ENCODE peak calls at places on chromosomes 6 and 20, in seven cellular contexts. One of them, this sample, is unnamed. For H3K27me3 and H3K4me1, the result is how much of the 10 kb centered on the place peaks cover.

GRCh38 chr6:18148304-18149025 is 6.4 kb downstream of the TPMT start:
- DNase-seq in transverse colon: peak
- DNase-seq in adrenal gland: no peak
- DNase-seq in ovary: no peak
- DNase-seq in stomach: no peak
- DNase-seq in spleen: no peak
- DNase-seq in body of pancreas: no peak
- DNase-seq in this sample: peak

GRCh38 chr6:40490508-40490907 is 96.7 kb downstream of the LRFN2 start:
- DNase-seq in body of pancreas: no peak
- DNase-seq in adrenal gland: no peak
- DNase-seq in stomach: no peak
- DNase-seq in ovary: no peak
- DNase-seq in spleen: no peak
- DNase-seq in transverse colon: no peak
- DNase-seq in this sample: no peak

GRCh38 chr20:16749573-16749972 is 1.4 kb downstream of the OTOR start:
- DNase-seq in transverse colon: no peak
- DNase-seq in body of pancreas: no peak
- DNase-seq in ovary: no peak
- DNase-seq in spleen: no peak
- DNase-seq in stomach: no peak
- DNase-seq in adrenal gland: no peak
- DNase-seq in this sample: no peak

GRCh38 chr6:111069722-111070406 is 17.4 kb upstream of the SLC16A10 start:
- DNase-seq in spleen: no peak
- DNase-seq in transverse colon: no peak
- DNase-seq in adrenal gland: no peak
- DNase-seq in ovary: no peak
- DNase-seq in body of pancreas: no peak
- DNase-seq in stomach: no peak
- DNase-seq in this sample: no peak

GRCh38 chr20:12728782-12729181 is 280.0 kb upstream of the SPTLC3 start:
- DNase-seq in stomach: no peak
- DNase-seq in body of pancreas: peak
- DNase-seq in ovary: no peak
- DNase-seq in adrenal gland: no peak
- DNase-seq in transverse colon: no peak
- DNase-seq in spleen: no peak
- DNase-seq in this sample: no peak

GRCh38 chr6:111844921-111845320 is 28.3 kb downstream of the FYN start:
- DNase-seq in ovary: no peak
- DNase-seq in stomach: no peak
- DNase-seq in adrenal gland: no peak
- DNase-seq in transverse colon: no peak
- DNase-seq in body of pancreas: no peak
- DNase-seq in spleen: peak
- DNase-seq in this sample: no peak

GRCh38 chr6:16929814-16930213 is 168.6 kb upstream of the ATXN1 start:
- DNase-seq in spleen: no peak
- DNase-seq in adrenal gland: no peak
- DNase-seq in stomach: no peak
- DNase-seq in ovary: no peak
- DNase-seq in body of pancreas: no peak
- DNase-seq in transverse colon: no peak
- DNase-seq in this sample: no peak

GRCh38 chr6:154766288-154766687 is 33.1 kb downstream of the SCAF8 start:
- DNase-seq in transverse colon: no peak
- DNase-seq in ovary: no peak
- DNase-seq in spleen: no peak
- DNase-seq in body of pancreas: no peak
- DNase-seq in stomach: no peak
- DNase-seq in adrenal gland: no peak
- DNase-seq in this sample: no peak

GRCh38 chr6:120005292-120005976 is 655.9 kb upstream of the MAN1A1 start:
- DNase-seq in body of pancreas: no peak
- DNase-seq in ovary: no peak
- DNase-seq in stomach: no peak
- DNase-seq in transverse colon: no peak
- DNase-seq in spleen: no peak
- DNase-seq in adrenal gland: no peak
- DNase-seq in this sample: no peak

GRCh38 chr6:154252676-154253075 is 103.9 kb downstream of the IPCEF1 start:
- DNase-seq in spleen: no peak
- DNase-seq in stomach: no peak
- DNase-seq in transverse colon: no peak
- DNase-seq in adrenal gland: no peak
- DNase-seq in body of pancreas: no peak
- DNase-seq in ovary: no peak
- DNase-seq in this sample: no peak

GRCh38 chr20:62860391-62860923 is 1.2 kb downstream of the TCFL5 start:
- DNase-seq in adrenal gland: no peak
- DNase-seq in ovary: peak
- DNase-seq in body of pancreas: peak
- DNase-seq in spleen: peak
- DNase-seq in stomach: no peak
- DNase-seq in transverse colon: no peak
- DNase-seq in this sample: no peak

DNA sequence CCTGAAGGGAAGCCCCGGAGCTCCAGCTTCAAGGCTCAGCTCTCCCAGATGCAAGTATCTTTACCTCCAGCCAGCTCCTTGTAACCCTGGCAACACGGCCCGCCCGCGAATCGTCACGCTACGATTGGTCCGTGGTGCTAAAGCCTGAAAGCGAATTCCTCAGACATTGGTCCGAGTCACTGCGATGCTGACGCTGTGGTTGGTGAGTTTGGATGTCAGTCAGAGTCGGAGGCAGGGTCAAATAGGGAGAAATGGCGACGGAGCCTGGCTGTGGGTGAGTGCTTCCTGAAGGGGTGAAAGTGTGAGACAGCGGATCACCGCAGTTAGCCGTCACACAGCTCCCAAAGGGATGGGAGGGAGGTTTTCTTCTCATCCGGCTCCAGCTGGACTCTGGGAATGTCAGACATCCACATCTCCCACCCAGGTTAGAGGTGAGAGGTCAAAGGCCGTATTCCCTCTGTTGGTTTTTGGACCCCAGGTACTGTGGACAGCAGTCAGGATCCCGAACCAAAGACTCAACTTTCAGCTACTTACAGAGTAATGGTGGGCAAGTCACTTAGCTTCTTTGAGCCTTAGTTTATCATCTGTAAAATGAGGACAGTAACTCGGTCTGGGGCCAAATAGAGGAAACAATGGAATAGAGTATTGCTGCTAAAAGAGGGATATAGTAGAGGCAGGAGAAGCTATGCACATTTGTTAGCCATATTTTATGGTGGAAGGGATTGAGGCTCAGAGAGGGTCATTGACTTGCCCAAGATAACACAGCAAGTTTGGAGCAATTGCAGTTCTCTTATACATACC is at the start of gene ZSWIM1:
- DNase-seq in stomach: peak
- DNase-seq in body of pancreas: peak
- DNase-seq in spleen: peak
- DNase-seq in ovary: peak
- DNase-seq in adrenal gland: peak
- DNase-seq in transverse colon: peak
- DNase-seq in this sample: peak
- TF ChIP-seq POLR2A in stomach: no peak
- TF ChIP-seq POLR2A in body of pancreas: no peak
- TF ChIP-seq POLR2A in spleen: no peak
- TF ChIP-seq POLR2A in ovary: peak
- TF ChIP-seq POLR2A in adrenal gland: no peak
- TF ChIP-seq POLR2A in transverse colon: peak
- TF ChIP-seq POLR2A in this sample: peak

DNA sequence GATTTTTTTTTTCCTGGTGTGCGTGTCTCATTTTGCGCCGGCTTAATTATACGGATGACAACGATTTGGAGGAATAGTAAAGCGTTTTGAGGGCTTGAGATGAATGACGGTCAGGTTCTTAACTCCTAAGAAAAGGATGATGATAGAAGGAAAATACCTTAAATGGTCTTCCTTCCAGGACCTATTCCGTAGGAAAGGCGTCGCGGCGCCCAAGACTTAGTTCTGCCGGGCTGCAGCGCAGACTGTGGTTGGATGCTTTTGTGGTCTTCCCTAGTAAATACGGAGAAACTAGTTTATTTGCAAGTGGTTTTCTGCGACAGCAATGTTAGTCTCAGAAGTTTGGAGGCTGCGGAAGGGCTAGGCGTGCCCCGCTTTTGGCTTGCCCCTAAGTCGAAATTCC is 8.4 kb downstream of the GNAS-AS1 start:
- DNase-seq in transverse colon: no peak
- DNase-seq in adrenal gland: no peak
- DNase-seq in ovary: no peak
- DNase-seq in body of pancreas: no peak
- DNase-seq in spleen: no peak
- DNase-seq in stomach: no peak
- DNase-seq in this sample: no peak
- H3K27me3 ChIP-seq in transverse colon: half or more
- H3K27me3 ChIP-seq in adrenal gland: under half
- H3K27me3 ChIP-seq in ovary: under half
- H3K27me3 ChIP-seq in body of pancreas: under half
- H3K27me3 ChIP-seq in spleen: half or more
- H3K27me3 ChIP-seq in stomach: half or more
- H3K27me3 ChIP-seq in this sample: under half

DNA sequence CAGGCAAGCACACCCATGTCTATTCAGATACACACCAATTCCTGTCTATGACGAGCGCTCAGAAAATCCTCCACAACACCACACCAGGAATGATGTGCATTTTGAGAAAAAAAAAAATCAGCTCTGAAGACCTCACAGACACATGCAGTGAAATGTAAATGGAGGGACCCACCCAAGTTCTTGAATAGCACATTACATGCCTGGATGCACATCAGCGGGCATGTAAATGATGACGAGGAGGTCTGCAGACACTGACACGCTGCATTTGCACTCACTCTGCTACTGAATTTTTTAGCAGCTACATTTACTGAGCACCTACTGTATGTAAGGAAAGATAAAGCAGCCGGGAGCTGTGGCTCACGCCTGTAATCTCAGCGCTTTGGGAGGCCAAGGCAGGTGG is 14.7 kb downstream of the NRSN2 start:
- DNase-seq in stomach: no peak
- DNase-seq in adrenal gland: no peak
- DNase-seq in ovary: no peak
- DNase-seq in spleen: no peak
- DNase-seq in body of pancreas: no peak
- DNase-seq in transverse colon: no peak
- DNase-seq in this sample: no peak
- H3K4me1 ChIP-seq in stomach: under half
- H3K4me1 ChIP-seq in adrenal gland: under half
- H3K4me1 ChIP-seq in ovary: under half
- H3K4me1 ChIP-seq in spleen: under half
- H3K4me1 ChIP-seq in body of pancreas: under half
- H3K4me1 ChIP-seq in transverse colon: under half
- H3K4me1 ChIP-seq in this sample: under half

DNA sequence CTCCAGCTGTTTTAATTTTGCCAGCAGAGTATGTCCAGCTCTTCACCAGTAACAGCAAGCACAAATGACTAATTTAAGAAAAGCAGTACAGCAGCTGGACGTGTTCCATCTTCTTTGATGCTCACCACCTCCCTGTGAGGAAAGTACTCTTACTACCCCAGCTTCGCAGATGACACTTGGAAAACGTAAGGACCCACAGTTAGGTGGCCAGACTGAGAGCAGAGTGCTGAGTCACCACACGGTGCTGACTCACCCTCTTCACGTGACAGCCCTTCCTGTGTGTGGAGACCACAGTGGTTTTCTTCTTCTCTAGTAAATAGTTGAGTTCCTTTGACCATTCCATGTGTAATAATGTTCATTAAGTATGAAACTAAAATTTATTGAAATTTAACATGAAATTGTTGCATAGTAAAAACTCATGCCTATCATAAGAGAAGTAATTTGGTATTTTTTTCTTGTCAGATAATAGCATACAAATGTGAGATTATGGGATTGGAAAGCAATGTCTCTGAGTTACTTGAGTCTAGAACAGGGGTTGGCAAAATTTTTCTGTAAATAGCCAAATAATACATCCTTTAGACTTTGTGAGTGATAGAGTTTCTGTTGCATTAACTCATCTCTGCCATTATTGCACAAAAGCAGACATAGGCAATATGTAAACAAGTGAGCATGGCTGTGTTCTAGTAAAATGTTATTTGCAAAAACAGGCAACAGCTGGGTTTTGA is 76.6 kb downstream of the SLX4IP start:
- DNase-seq in body of pancreas: peak
- DNase-seq in spleen: peak
- DNase-seq in stomach: peak
- DNase-seq in ovary: peak
- DNase-seq in transverse colon: peak
- DNase-seq in adrenal gland: peak
- DNase-seq in this sample: peak
- TF ChIP-seq POLR2A in body of pancreas: no peak
- TF ChIP-seq POLR2A in spleen: no peak
- TF ChIP-seq POLR2A in stomach: no peak
- TF ChIP-seq POLR2A in ovary: no peak
- TF ChIP-seq POLR2A in transverse colon: no peak
- TF ChIP-seq POLR2A in adrenal gland: no peak
- TF ChIP-seq POLR2A in this sample: no peak

GRCh38 chr6:159981591-159982245 is 12.8 kb downstream of the IGF2R start:
- DNase-seq in transverse colon: peak
- DNase-seq in adrenal gland: peak
- DNase-seq in ovary: no peak
- DNase-seq in spleen: peak
- DNase-seq in stomach: peak
- DNase-seq in body of pancreas: peak
- DNase-seq in this sample: peak
- H3K27me3 ChIP-seq in transverse colon: under half
- H3K27me3 ChIP-seq in adrenal gland: under half
- H3K27me3 ChIP-seq in ovary: under half
- H3K27me3 ChIP-seq in spleen: under half
- H3K27me3 ChIP-seq in stomach: under half
- H3K27me3 ChIP-seq in body of pancreas: under half
- H3K27me3 ChIP-seq in this sample: under half

This sample was measured in uterus.